ENCODE peak calls at places on chromosome 14, in four cellular contexts. One of them, this sample, is unnamed.

GRCh38 chr14:68312884-68313725 is 479.8 kb downstream of the ZFP36L1 start:
- DNase-seq in mucosa of descending colon: no peak
- DNase-seq in fibroblast of villous mesenchyme: no peak
- DNase-seq in OCI-LY7: peak; percentile 40
- DNase-seq in this sample: no peak

GRCh38 chr14:68822132-68822651 is 29.3 kb upstream of the ZFP36L1 start:
- DNase-seq in mucosa of descending colon: no peak
- DNase-seq in fibroblast of villous mesenchyme: no peak
- DNase-seq in OCI-LY7: peak; percentile 75
- DNase-seq in this sample: peak; percentile 52

GRCh38 chr14:105537580-105538474 is 11.4 kb downstream of the TMEM121 start:
- DNase-seq in mucosa of descending colon: peak; percentile 80
- DNase-seq in fibroblast of villous mesenchyme: no peak
- DNase-seq in OCI-LY7: peak; percentile 66
- DNase-seq in this sample: peak; percentile 67

GRCh38 chr14:51473351-51473750 is 178.4 kb upstream of the FRMD6 start:
- DNase-seq in mucosa of descending colon: no peak
- DNase-seq in fibroblast of villous mesenchyme: no peak
- DNase-seq in OCI-LY7: no peak
- DNase-seq in this sample: no peak

GRCh38 chr14:71437870-71438269 is 494.4 kb upstream of the RGS6 start:
- DNase-seq in mucosa of descending colon: no peak
- DNase-seq in fibroblast of villous mesenchyme: peak; percentile 22
- DNase-seq in OCI-LY7: no peak
- DNase-seq in this sample: no peak

GRCh38 chr14:65208548-65208947 is 106.2 kb upstream of the MAX start:
- DNase-seq in mucosa of descending colon: no peak
- DNase-seq in fibroblast of villous mesenchyme: no peak
- DNase-seq in OCI-LY7: peak; percentile 45
- DNase-seq in this sample: no peak

GRCh38 chr14:76323331-76324050 is 52.4 kb upstream of the ESRRB start:
- DNase-seq in mucosa of descending colon: no peak
- DNase-seq in fibroblast of villous mesenchyme: no peak
- DNase-seq in OCI-LY7: no peak
- DNase-seq in this sample: peak; percentile 36

GRCh38 chr14:50943943-50944646 is at the start of gene PYGL:
- DNase-seq in mucosa of descending colon: peak; percentile 87
- DNase-seq in fibroblast of villous mesenchyme: peak; percentile 73
- DNase-seq in OCI-LY7: peak; percentile 50
- DNase-seq in this sample: peak; percentile 84

GRCh38 chr14:56992332-56992820 is 182.1 kb upstream of the OTX2 start:
- DNase-seq in mucosa of descending colon: no peak
- DNase-seq in fibroblast of villous mesenchyme: no peak
- DNase-seq in OCI-LY7: no peak
- DNase-seq in this sample: no peak

GRCh38 chr14:98198385-98198784 is 1073.6 kb downstream of the BCL11B start:
- DNase-seq in mucosa of descending colon: peak; percentile 28
- DNase-seq in fibroblast of villous mesenchyme: no peak
- DNase-seq in OCI-LY7: no peak
- DNase-seq in this sample: no peak

GRCh38 chr14:22026527-22026926 is 352.9 kb upstream of the OR4E1 start:
- DNase-seq in mucosa of descending colon: no peak
- DNase-seq in fibroblast of villous mesenchyme: no peak
- DNase-seq in OCI-LY7: no peak
- DNase-seq in this sample: no peak

GRCh38 chr14:31059152-31059924 is 33.2 kb upstream of the STRN3 start:
- DNase-seq in mucosa of descending colon: no peak
- DNase-seq in fibroblast of villous mesenchyme: peak; percentile 98
- DNase-seq in OCI-LY7: no peak
- DNase-seq in this sample: no peak

GRCh38 chr14:96160913-96161310 is 43.7 kb upstream of the BDKRB2 start:
- DNase-seq in mucosa of descending colon: no peak
- DNase-seq in fibroblast of villous mesenchyme: no peak
- DNase-seq in OCI-LY7: no peak
- DNase-seq in this sample: no peak

GRCh38 chr14:73452341-73453191 is 5.8 kb downstream of the NUMB start:
- DNase-seq in mucosa of descending colon: no peak
- DNase-seq in fibroblast of villous mesenchyme: peak; percentile 84
- DNase-seq in OCI-LY7: peak; percentile 24
- DNase-seq in this sample: no peak

GRCh38 chr14:22780105-22780679 is 13.7 kb downstream of the OXA1L start:
- DNase-seq in mucosa of descending colon: no peak
- DNase-seq in fibroblast of villous mesenchyme: peak; percentile 30
- DNase-seq in OCI-LY7: no peak
- DNase-seq in this sample: no peak

GRCh38 chr14:74401504-74402241 is 24.3 kb downstream of the SYNDIG1L start:
- DNase-seq in mucosa of descending colon: peak; percentile 48
- DNase-seq in fibroblast of villous mesenchyme: peak; percentile 3
- DNase-seq in OCI-LY7: peak; percentile 92
- DNase-seq in this sample: peak; percentile 68

GRCh38 chr14:74404435-74404834 is 21.6 kb downstream of the SYNDIG1L start:
- DNase-seq in mucosa of descending colon: no peak
- DNase-seq in fibroblast of villous mesenchyme: no peak
- DNase-seq in OCI-LY7: no peak
- DNase-seq in this sample: no peak

GRCh38 chr14:24060984-24061913 is 9.4 kb downstream of the CARMIL3 start:
- DNase-seq in mucosa of descending colon: peak; percentile 35
- DNase-seq in fibroblast of villous mesenchyme: no peak
- DNase-seq in OCI-LY7: no peak
- DNase-seq in this sample: peak; percentile 57

GRCh38 chr14:99564256-99564902 is 39.6 kb downstream of the CCDC85C start:
- DNase-seq in mucosa of descending colon: no peak
- DNase-seq in fibroblast of villous mesenchyme: peak; percentile 76
- DNase-seq in OCI-LY7: no peak
- DNase-seq in this sample: no peak

GRCh38 chr14:79294506-79294905 is 916.8 kb downstream of the DIO2 start:
- DNase-seq in mucosa of descending colon: no peak
- DNase-seq in fibroblast of villous mesenchyme: peak; percentile 8
- DNase-seq in OCI-LY7: no peak
- DNase-seq in this sample: no peak